ENCODE peak calls at places on chromosomes 6 and 20, in nine cellular contexts. One of them, this sample, is unnamed. For H3K36me3, the result is how much of the 10 kb centered on the place peaks cover.

GRCh38 chr6:89385156-89385667 is 26.9 kb downstream of the RRAGD start:
- DNase-seq in sigmoid colon: peak
- DNase-seq in heart right ventricle: no peak
- DNase-seq in lower lobe of right lung: no peak
- DNase-seq in cardiac muscle cell: peak
- DNase-seq in MM.1S: no peak
- DNase-seq in left ventricle myocardium inferior: no peak
- DNase-seq in pancreas: no peak
- DNase-seq in OCI-LY7: no peak
- DNase-seq in this sample: peak

GRCh38 chr6:139533573-139534471 is 159.4 kb upstream of the CITED2 start:
- DNase-seq in MM.1S: peak
- DNase-seq in OCI-LY7: no peak
- DNase-seq in cardiac muscle cell: peak
- DNase-seq in lower lobe of right lung: peak
- DNase-seq in sigmoid colon: no peak
- DNase-seq in pancreas: peak
- DNase-seq in left ventricle myocardium inferior: no peak
- DNase-seq in heart right ventricle: no peak
- DNase-seq in this sample: peak

GRCh38 chr6:132007474-132008190 is 56.5 kb upstream of the CCN2 start:
- DNase-seq in MM.1S: no peak
- DNase-seq in cardiac muscle cell: peak
- DNase-seq in lower lobe of right lung: no peak
- DNase-seq in sigmoid colon: no peak
- DNase-seq in OCI-LY7: no peak
- DNase-seq in left ventricle myocardium inferior: no peak
- DNase-seq in pancreas: no peak
- DNase-seq in heart right ventricle: no peak
- DNase-seq in this sample: peak

GRCh38 chr6:15254074-15254975 is 8.5 kb downstream of the JARID2 start:
- DNase-seq in sigmoid colon: no peak
- DNase-seq in cardiac muscle cell: peak
- DNase-seq in pancreas: no peak
- DNase-seq in lower lobe of right lung: no peak
- DNase-seq in heart right ventricle: no peak
- DNase-seq in MM.1S: no peak
- DNase-seq in left ventricle myocardium inferior: no peak
- DNase-seq in OCI-LY7: peak
- DNase-seq in this sample: peak

GRCh38 chr6:158023597-158023939 is 41.9 kb downstream of the SYNJ2 start:
- DNase-seq in sigmoid colon: no peak
- DNase-seq in lower lobe of right lung: no peak
- DNase-seq in left ventricle myocardium inferior: no peak
- DNase-seq in heart right ventricle: no peak
- DNase-seq in cardiac muscle cell: no peak
- DNase-seq in OCI-LY7: no peak
- DNase-seq in pancreas: no peak
- DNase-seq in MM.1S: no peak
- DNase-seq in this sample: no peak

GRCh38 chr6:87322304-87323212 is at the start of gene SMIM8:
- DNase-seq in pancreas: peak
- DNase-seq in cardiac muscle cell: peak
- DNase-seq in lower lobe of right lung: peak
- DNase-seq in OCI-LY7: peak
- DNase-seq in sigmoid colon: peak
- DNase-seq in heart right ventricle: peak
- DNase-seq in left ventricle myocardium inferior: peak
- DNase-seq in MM.1S: peak
- DNase-seq in this sample: peak

GRCh38 chr6:112574190-112574589 is 227.1 kb downstream of the RFPL4B start:
- DNase-seq in MM.1S: no peak
- DNase-seq in sigmoid colon: no peak
- DNase-seq in pancreas: no peak
- DNase-seq in left ventricle myocardium inferior: no peak
- DNase-seq in cardiac muscle cell: no peak
- DNase-seq in heart right ventricle: no peak
- DNase-seq in lower lobe of right lung: no peak
- DNase-seq in OCI-LY7: no peak
- DNase-seq in this sample: no peak

GRCh38 chr6:12258591-12258990 is 31.6 kb upstream of the EDN1 start:
- DNase-seq in heart right ventricle: no peak
- DNase-seq in left ventricle myocardium inferior: no peak
- DNase-seq in lower lobe of right lung: no peak
- DNase-seq in cardiac muscle cell: no peak
- DNase-seq in sigmoid colon: no peak
- DNase-seq in pancreas: no peak
- DNase-seq in MM.1S: no peak
- DNase-seq in OCI-LY7: no peak
- DNase-seq in this sample: no peak

GRCh38 chr6:7621761-7622160 is 31.8 kb downstream of the SNRNP48 start:
- DNase-seq in lower lobe of right lung: no peak
- DNase-seq in left ventricle myocardium inferior: no peak
- DNase-seq in OCI-LY7: no peak
- DNase-seq in pancreas: no peak
- DNase-seq in sigmoid colon: no peak
- DNase-seq in heart right ventricle: no peak
- DNase-seq in MM.1S: no peak
- DNase-seq in cardiac muscle cell: no peak
- DNase-seq in this sample: no peak

GRCh38 chr6:101921829-101922450 is 528.4 kb downstream of the GRIK2 start:
- DNase-seq in heart right ventricle: no peak
- DNase-seq in MM.1S: no peak
- DNase-seq in sigmoid colon: no peak
- DNase-seq in OCI-LY7: no peak
- DNase-seq in cardiac muscle cell: no peak
- DNase-seq in left ventricle myocardium inferior: no peak
- DNase-seq in lower lobe of right lung: no peak
- DNase-seq in pancreas: no peak
- DNase-seq in this sample: no peak

GRCh38 chr6:118551063-118551672 is 3.1 kb downstream of the PLN start:
- DNase-seq in pancreas: no peak
- DNase-seq in cardiac muscle cell: peak
- DNase-seq in OCI-LY7: peak
- DNase-seq in left ventricle myocardium inferior: no peak
- DNase-seq in sigmoid colon: no peak
- DNase-seq in MM.1S: peak
- DNase-seq in lower lobe of right lung: no peak
- DNase-seq in heart right ventricle: no peak
- DNase-seq in this sample: peak

GRCh38 chr6:133978896-133979240 is 25.8 kb downstream of the TBPL1 start:
- DNase-seq in OCI-LY7: no peak
- DNase-seq in sigmoid colon: no peak
- DNase-seq in cardiac muscle cell: no peak
- DNase-seq in MM.1S: no peak
- DNase-seq in lower lobe of right lung: no peak
- DNase-seq in pancreas: no peak
- DNase-seq in left ventricle myocardium inferior: no peak
- DNase-seq in heart right ventricle: no peak
- DNase-seq in this sample: peak

GRCh38 chr6:111725446-111726112 is 119.9 kb upstream of the TRAF3IP2 start:
- DNase-seq in heart right ventricle: no peak
- DNase-seq in cardiac muscle cell: no peak
- DNase-seq in MM.1S: no peak
- DNase-seq in left ventricle myocardium inferior: no peak
- DNase-seq in lower lobe of right lung: no peak
- DNase-seq in sigmoid colon: no peak
- DNase-seq in pancreas: no peak
- DNase-seq in OCI-LY7: no peak
- DNase-seq in this sample: no peak

GRCh38 chr6:71015392-71015791 is 58.5 kb upstream of the B3GAT2 start:
- DNase-seq in sigmoid colon: no peak
- DNase-seq in left ventricle myocardium inferior: no peak
- DNase-seq in cardiac muscle cell: no peak
- DNase-seq in lower lobe of right lung: no peak
- DNase-seq in heart right ventricle: no peak
- DNase-seq in pancreas: no peak
- DNase-seq in MM.1S: no peak
- DNase-seq in OCI-LY7: no peak
- DNase-seq in this sample: no peak

GRCh38 chr6:121780325-121781313 is 345.2 kb downstream of the GJA1 start:
- DNase-seq in pancreas: peak
- DNase-seq in left ventricle myocardium inferior: peak
- DNase-seq in sigmoid colon: peak
- DNase-seq in MM.1S: no peak
- DNase-seq in lower lobe of right lung: peak
- DNase-seq in heart right ventricle: peak
- DNase-seq in OCI-LY7: no peak
- DNase-seq in cardiac muscle cell: peak
- DNase-seq in this sample: peak

GRCh38 chr20:11001767-11002540 is 328.2 kb upstream of the JAG1 start:
- DNase-seq in left ventricle myocardium inferior: no peak
- DNase-seq in lower lobe of right lung: no peak
- DNase-seq in MM.1S: no peak
- DNase-seq in sigmoid colon: no peak
- DNase-seq in cardiac muscle cell: peak
- DNase-seq in OCI-LY7: no peak
- DNase-seq in heart right ventricle: peak
- DNase-seq in pancreas: no peak
- DNase-seq in this sample: peak

GRCh38 chr20:17634666-17635319 is 47.2 kb downstream of the RRBP1 start:
- DNase-seq in sigmoid colon: no peak
- DNase-seq in pancreas: no peak
- DNase-seq in left ventricle myocardium inferior: no peak
- DNase-seq in lower lobe of right lung: peak
- DNase-seq in OCI-LY7: no peak
- DNase-seq in MM.1S: no peak
- DNase-seq in cardiac muscle cell: peak
- DNase-seq in heart right ventricle: no peak
- DNase-seq in this sample: no peak

GRCh38 chr6:110703010-110703905 is 112.0 kb downstream of the CDK19 start:
- DNase-seq in pancreas: no peak
- DNase-seq in cardiac muscle cell: no peak
- DNase-seq in heart right ventricle: no peak
- DNase-seq in MM.1S: no peak
- DNase-seq in OCI-LY7: no peak
- DNase-seq in lower lobe of right lung: no peak
- DNase-seq in sigmoid colon: no peak
- DNase-seq in left ventricle myocardium inferior: no peak
- DNase-seq in this sample: no peak

GRCh38 chr6:95203153-95203754 is 374.1 kb upstream of the MANEA start:
- DNase-seq in MM.1S: peak
- DNase-seq in left ventricle myocardium inferior: no peak
- DNase-seq in pancreas: no peak
- DNase-seq in cardiac muscle cell: peak
- DNase-seq in sigmoid colon: no peak
- DNase-seq in OCI-LY7: peak
- DNase-seq in lower lobe of right lung: no peak
- DNase-seq in heart right ventricle: no peak
- DNase-seq in this sample: peak

GRCh38 chr6:73041051-73041450 is 184.2 kb downstream of the KHDC1L start:
- DNase-seq in heart right ventricle: no peak
- DNase-seq in MM.1S: no peak
- DNase-seq in OCI-LY7: no peak
- DNase-seq in left ventricle myocardium inferior: no peak
- DNase-seq in lower lobe of right lung: no peak
- DNase-seq in pancreas: no peak
- DNase-seq in sigmoid colon: no peak
- DNase-seq in cardiac muscle cell: no peak
- DNase-seq in this sample: no peak

DNA sequence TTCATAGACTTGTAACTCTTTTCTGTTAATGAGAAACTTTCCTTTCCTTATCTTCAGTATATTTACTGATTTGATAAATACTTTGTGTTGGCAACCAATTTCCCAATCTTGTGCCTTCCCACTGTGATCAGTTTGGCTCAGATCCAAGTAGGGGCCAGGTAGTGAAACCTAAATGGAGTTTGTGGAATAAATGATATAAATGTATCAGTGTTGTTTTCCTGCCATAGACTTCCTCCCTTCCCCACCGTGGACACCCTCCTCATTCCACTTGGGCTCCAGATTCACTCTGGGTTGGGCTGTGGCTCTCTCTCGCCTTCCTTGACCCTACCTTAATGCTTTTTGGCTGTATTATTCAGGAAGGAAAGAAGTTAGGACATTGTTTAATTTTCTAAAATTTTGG is 1.3 kb downstream of the ZKSCAN3 start:
- DNase-seq in sigmoid colon: no peak
- DNase-seq in left ventricle myocardium inferior: no peak
- DNase-seq in MM.1S: no peak
- DNase-seq in lower lobe of right lung: no peak
- DNase-seq in heart right ventricle: no peak
- DNase-seq in pancreas: no peak
- DNase-seq in cardiac muscle cell: no peak
- DNase-seq in OCI-LY7: no peak
- DNase-seq in this sample: no peak
- H3K4me3 ChIP-seq in sigmoid colon: no peak
- H3K4me3 ChIP-seq in left ventricle myocardium inferior: peak
- H3K4me3 ChIP-seq in MM.1S: no peak
- H3K4me3 ChIP-seq in lower lobe of right lung: peak
- H3K4me3 ChIP-seq in heart right ventricle: no peak
- H3K4me3 ChIP-seq in pancreas: peak
- H3K4me3 ChIP-seq in cardiac muscle cell: peak
- H3K4me3 ChIP-seq in OCI-LY7: peak
- H3K4me3 ChIP-seq in this sample: no peak

GRCh38 chr20:23350855-23351838 is 556 bp downstream of the NXT1 start:
- DNase-seq in MM.1S: peak
- DNase-seq in sigmoid colon: peak
- DNase-seq in lower lobe of right lung: peak
- DNase-seq in pancreas: peak
- DNase-seq in OCI-LY7: peak
- DNase-seq in heart right ventricle: no peak
- DNase-seq in cardiac muscle cell: peak
- DNase-seq in left ventricle myocardium inferior: peak
- DNase-seq in this sample: peak
- TF ChIP-seq CTCF in MM.1S: no peak
- TF ChIP-seq CTCF in sigmoid colon: no peak
- TF ChIP-seq CTCF in lower lobe of right lung: no peak
- TF ChIP-seq CTCF in pancreas: no peak
- TF ChIP-seq CTCF in OCI-LY7: no peak
- TF ChIP-seq CTCF in heart right ventricle: no peak
- TF ChIP-seq CTCF in cardiac muscle cell: no peak
- TF ChIP-seq CTCF in left ventricle myocardium inferior: no peak
- TF ChIP-seq CTCF in this sample: no peak

GRCh38 chr6:36517408-36517807 is 29.9 kb downstream of the STK38 start:
- DNase-seq in cardiac muscle cell: no peak
- DNase-seq in lower lobe of right lung: no peak
- DNase-seq in heart right ventricle: no peak
- DNase-seq in OCI-LY7: no peak
- DNase-seq in pancreas: no peak
- DNase-seq in left ventricle myocardium inferior: no peak
- DNase-seq in MM.1S: peak
- DNase-seq in sigmoid colon: no peak
- DNase-seq in this sample: no peak
- H3K36me3 ChIP-seq in cardiac muscle cell: under half
- H3K36me3 ChIP-seq in lower lobe of right lung: half or more
- H3K36me3 ChIP-seq in heart right ventricle: under half
- H3K36me3 ChIP-seq in OCI-LY7: half or more
- H3K36me3 ChIP-seq in pancreas: under half
- H3K36me3 ChIP-seq in left ventricle myocardium inferior: half or more
- H3K36me3 ChIP-seq in MM.1S: under half
- H3K36me3 ChIP-seq in sigmoid colon: under half
- H3K36me3 ChIP-seq in this sample: under half

GRCh38 chr20:48295966-48296421 is 510.7 kb upstream of the SULF2 start:
- DNase-seq in MM.1S: no peak
- DNase-seq in left ventricle myocardium inferior: no peak
- DNase-seq in pancreas: no peak
- DNase-seq in cardiac muscle cell: peak
- DNase-seq in sigmoid colon: no peak
- DNase-seq in lower lobe of right lung: no peak
- DNase-seq in OCI-LY7: no peak
- DNase-seq in heart right ventricle: no peak
- DNase-seq in this sample: no peak
- H3K4me3 ChIP-seq in MM.1S: no peak
- H3K4me3 ChIP-seq in left ventricle myocardium inferior: no peak
- H3K4me3 ChIP-seq in pancreas: no peak
- H3K4me3 ChIP-seq in cardiac muscle cell: no peak
- H3K4me3 ChIP-seq in sigmoid colon: no peak
- H3K4me3 ChIP-seq in lower lobe of right lung: no peak
- H3K4me3 ChIP-seq in OCI-LY7: no peak
- H3K4me3 ChIP-seq in heart right ventricle: no peak
- H3K4me3 ChIP-seq in this sample: no peak

GRCh38 chr6:40845588-40845987 is 193.4 kb downstream of the UNC5CL start:
- DNase-seq in OCI-LY7: peak
- DNase-seq in MM.1S: peak
- DNase-seq in heart right ventricle: no peak
- DNase-seq in sigmoid colon: no peak
- DNase-seq in left ventricle myocardium inferior: no peak
- DNase-seq in pancreas: peak
- DNase-seq in lower lobe of right lung: no peak
- DNase-seq in cardiac muscle cell: peak
- DNase-seq in this sample: peak
- TF ChIP-seq CTCF in OCI-LY7: peak
- TF ChIP-seq CTCF in MM.1S: peak
- TF ChIP-seq CTCF in heart right ventricle: peak
- TF ChIP-seq CTCF in sigmoid colon: no peak
- TF ChIP-seq CTCF in left ventricle myocardium inferior: peak
- TF ChIP-seq CTCF in pancreas: peak
- TF ChIP-seq CTCF in lower lobe of right lung: peak
- TF ChIP-seq CTCF in cardiac muscle cell: peak
- TF ChIP-seq CTCF in this sample: peak